ENCODE peak calls at places on chromosome 14, in five cellular contexts. M, O, T, S and P are unnamed samples.

GRCh38 chr14:72876710-72877063 is 17.2 kb downstream of the DPF3 start:
- DNase-seq in M (no peak), O (no peak), T (no peak), S (no peak), P (no peak)

GRCh38 chr14:85528882-85529585 is 910 bp upstream of the FLRT2 start:
- DNase-seq in M (no peak), O (peak), T (no peak), S (no peak), P (no peak)

GRCh38 chr14:64717870-64718269 is 13.6 kb downstream of the PLEKHG3 start:
- DNase-seq in M (no peak), O (no peak), T (peak), S (no peak), P (no peak)

GRCh38 chr14:99266181-99267178 is 5.5 kb downstream of the BCL11B start:
- DNase-seq in M (peak), O (peak), T (peak), S (peak), P (peak)

GRCh38 chr14:24605435-24606190 is 3.9 kb downstream of the GZMH start:
- DNase-seq in M (peak), O (no peak), T (no peak), S (peak), P (peak)

GRCh38 chr14:101457936-101458535 is 103.3 kb upstream of the DIO3 start:
- DNase-seq in M (no peak), O (no peak), T (peak), S (no peak), P (no peak)

GRCh38 chr14:29749327-29749726 is 178.3 kb downstream of the PRKD1 start:
- DNase-seq in M (no peak), O (peak), T (no peak), S (no peak), P (no peak)

GRCh38 chr14:30725763-30726162 is 103.6 kb downstream of the SCFD1 start:
- DNase-seq in M (no peak), O (no peak), T (no peak), S (no peak), P (no peak)

GRCh38 chr14:32078030-32078793 is 1.1 kb downstream of the ARHGAP5 start:
- DNase-seq in M (no peak), O (peak), T (peak), S (no peak), P (no peak)

GRCh38 chr14:21367582-21368144 is 16.2 kb downstream of the SUPT16H start:
- DNase-seq in M (no peak), O (no peak), T (no peak), S (no peak), P (no peak)

GRCh38 chr14:33952541-33952940 is 1.7 kb upstream of the EGLN3 start:
- DNase-seq in M (no peak), O (no peak), T (no peak), S (no peak), P (no peak)

GRCh38 chr14:92717571-92718042 is 30.8 kb downstream of the LGMN start:
- DNase-seq in M (no peak), O (no peak), T (no peak), S (no peak), P (no peak)

GRCh38 chr14:21924479-21924878 is 250.9 kb upstream of the OR4E1 start:
- DNase-seq in M (peak), O (no peak), T (no peak), S (peak), P (peak)

GRCh38 chr14:90820958-90821357 is 4.7 kb upstream of the TTC7B start:
- DNase-seq in M (peak), O (no peak), T (no peak), S (peak), P (peak)

GRCh38 chr14:102574840-102575478 is 17.5 kb upstream of the RCOR1 start:
- DNase-seq in M (no peak), O (no peak), T (no peak), S (no peak), P (no peak)

GRCh38 chr14:101817511-101818001 is 56.0 kb downstream of the PPP2R5C start:
- DNase-seq in M (no peak), O (no peak), T (no peak), S (no peak), P (peak)

GRCh38 chr14:53613404-53614253 is 343.0 kb downstream of the BMP4 start:
- DNase-seq in M (no peak), O (peak), T (no peak), S (no peak), P (no peak)

GRCh38 chr14:104544362-104544761 is 35.2 kb upstream of the C14orf180 start:
- DNase-seq in M (no peak), O (no peak), T (no peak), S (no peak), P (no peak)

GRCh38 chr14:84273181-84273580 is 1256.8 kb upstream of the FLRT2 start:
- DNase-seq in M (no peak), O (no peak), T (no peak), S (no peak), P (no peak)

GRCh38 chr14:39442293-39442692 is 10.1 kb upstream of the FBXO33 start:
- DNase-seq in M (no peak), O (peak), T (no peak), S (no peak), P (no peak)

GRCh38 chr14:69045857-69046351 is 66.8 kb upstream of the ACTN1 start:
- DNase-seq in M (no peak), O (no peak), T (peak), S (no peak), P (no peak)

GRCh38 chr14:34169561-34169960 is 218.7 kb upstream of the EGLN3 start:
- DNase-seq in M (no peak), O (no peak), T (no peak), S (no peak), P (no peak)

GRCh38 chr14:76351941-76352340 is 24.0 kb upstream of the ESRRB start:
- DNase-seq in M (no peak), O (no peak), T (no peak), S (no peak), P (no peak)

GRCh38 chr14:104656014-104656714 is 33.3 kb upstream of the INF2 start:
- DNase-seq in M (no peak), O (no peak), T (no peak), S (no peak), P (no peak)

GRCh38 chr14:99463974-99464373 is 16.7 kb downstream of the SETD3 start:
- DNase-seq in M (no peak), O (no peak), T (no peak), S (no peak), P (no peak)

GRCh38 chr14:65303185-65303901 is 109.2 kb upstream of the FUT8 start:
- DNase-seq in M (peak), O (no peak), T (no peak), S (no peak), P (no peak)

GRCh38 chr14:61558271-61558670 is 137.0 kb upstream of the HIF1A start:
- DNase-seq in M (no peak), O (no peak), T (no peak), S (no peak), P (no peak)